ENCODE peak calls at places on chromosomes 1 and 21, in five cellular contexts. Y is H9, C is MCF 10A, F is cardiac fibroblast, T is Calu3. O is an unnamed sample.

GRCh38 chr1:27496604-27497155 is 6.7 kb upstream of the WASF2 start:
- DNase-seq in C (no peak), T (no peak), Y (peak), F (peak), O (peak)

GRCh38 chr1:247277211-247277610 is 21.3 kb downstream of the VN1R5 start:
- DNase-seq in Y (no peak), T (no peak), F (no peak), C (no peak), O (no peak)

GRCh38 chr1:7224081-7224534 is 438.9 kb downstream of the CAMTA1 start:
- DNase-seq in C (no peak), F (no peak), Y (no peak), T (no peak), O (no peak)

GRCh38 chr1:245698860-245699259 is 544.1 kb downstream of the KIF26B start:
- DNase-seq in F (no peak), C (no peak), Y (no peak), T (no peak), O (no peak)

GRCh38 chr1:94807742-94808491 is 12.2 kb upstream of the SLC44A3 start:
- DNase-seq in T (peak), Y (no peak), C (no peak), F (no peak), O (no peak)

GRCh38 chr1:61888808-61889207 is 146.5 kb downstream of the PATJ start:
- DNase-seq in T (no peak), F (no peak), Y (no peak), C (no peak), O (no peak)

GRCh38 chr1:20410555-20410954 is 75.5 kb downstream of the CAMK2N1 start:
- DNase-seq in Y (no peak), C (no peak), T (no peak), F (peak), O (no peak)

GRCh38 chr1:180360333-180361075 is 130.4 kb downstream of the LHX4 start:
- DNase-seq in T (no peak), C (peak), F (peak), Y (no peak), O (no peak)

GRCh38 chr1:109639841-109640184 is 16.1 kb upstream of the GSTM4 start:
- DNase-seq in F (no peak), Y (peak), C (no peak), T (no peak), O (no peak)

GRCh38 chr1:85617582-85618237 is 37.1 kb downstream of the CCN1 start:
- DNase-seq in T (no peak), F (peak), Y (no peak), C (no peak), O (no peak)

GRCh38 chr1:1021010-1021845 is 1.3 kb downstream of the AGRN start:
- DNase-seq in Y (no peak), C (peak), F (peak), T (peak), O (no peak)

GRCh38 chr1:248886237-248886895 is 19.7 kb upstream of the PGBD2 start:
- DNase-seq in F (peak), C (no peak), Y (no peak), T (no peak), O (no peak)

GRCh38 chr1:228459091-228459993 is 27.8 kb upstream of the RNF187 start:
- DNase-seq in C (peak), Y (peak), T (peak), F (peak), O (peak)

GRCh38 chr1:70360321-70360720 is 5.8 kb upstream of the ANKRD13C start:
- DNase-seq in F (no peak), C (no peak), Y (peak), T (no peak), O (no peak)

GRCh38 chr1:157097692-157098091 is 1.9 kb downstream of the ETV3L start:
- DNase-seq in C (no peak), T (no peak), Y (no peak), F (no peak), O (no peak)

GRCh38 chr21:35400233-35400939 is 351.3 kb upstream of the RUNX1 start:
- DNase-seq in C (peak), T (peak), Y (no peak), F (peak), O (peak)

GRCh38 chr1:2624735-2625300 is 8.0 kb downstream of the MMEL1 start:
- DNase-seq in T (no peak), F (no peak), Y (no peak), C (no peak), O (no peak)

GRCh38 chr1:232764458-232765231 is 40.6 kb upstream of the MAP10 start:
- DNase-seq in F (no peak), C (no peak), T (no peak), Y (no peak), O (no peak)

GRCh38 chr1:11158720-11159321 is 30.3 kb upstream of the ANGPTL7 start:
- DNase-seq in C (peak), Y (no peak), F (peak), T (no peak), O (no peak)

GRCh38 chr21:46218906-46219590 is 9.5 kb downstream of the LSS start:
- DNase-seq in Y (no peak), F (no peak), C (no peak), T (no peak), O (no peak)

GRCh38 chr1:181324797-181325616 is 158.3 kb upstream of the CACNA1E start:
- DNase-seq in Y (no peak), C (peak), F (no peak), T (peak), O (no peak)

GRCh38 chr1:198556969-198557368 is 16.5 kb upstream of the ATP6V1G3 start:
- DNase-seq in C (no peak), F (no peak), T (no peak), Y (no peak), O (no peak)

GRCh38 chr1:61851849-61852692 is 109.8 kb downstream of the PATJ start:
- DNase-seq in F (peak), Y (no peak), T (peak), C (peak), O (peak)

DNA sequence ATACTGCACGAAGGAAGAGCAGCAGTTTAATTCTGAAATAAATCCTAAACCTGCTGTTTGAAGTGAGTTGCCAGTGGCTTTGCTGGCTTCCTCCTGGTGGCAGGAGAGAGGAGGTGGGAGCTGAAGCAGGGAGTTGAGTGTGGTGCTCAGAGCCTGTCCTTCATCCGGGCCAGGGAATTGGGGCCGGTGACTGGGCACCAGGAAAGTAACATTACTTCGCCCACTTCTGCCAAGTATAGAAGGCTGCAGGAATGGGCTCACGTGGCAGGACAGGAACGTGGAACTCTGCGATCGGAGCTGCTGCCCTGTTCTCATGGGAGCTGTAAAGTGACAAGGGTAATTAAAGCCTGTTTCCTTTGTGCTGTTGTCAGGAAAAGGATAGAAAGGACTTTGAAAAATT is 8.7 kb downstream of the TOR3A start:
- DNase-seq in T (no peak), C (no peak), F (no peak), Y (no peak), O (no peak)
- TF ChIP-seq CTCF in T (no peak), C (no peak), F (peak), Y (peak), O (no peak)

GRCh38 chr1:206001476-206001888 is 1.7 kb downstream of the RAB7B start:
- DNase-seq in F (peak), C (peak), T (peak), Y (peak), O (no peak)
- TF ChIP-seq CTCF in F (no peak), C (no peak), T (no peak), Y (no peak), O (no peak)

GRCh38 chr21:15809065-15809464 is 79.3 kb downstream of the USP25 start:
- DNase-seq in F (no peak), Y (no peak), T (no peak), C (no peak), O (no peak)
- TF ChIP-seq CTCF in F (no peak), Y (no peak), T (no peak), C (no peak), O (no peak)

DNA sequence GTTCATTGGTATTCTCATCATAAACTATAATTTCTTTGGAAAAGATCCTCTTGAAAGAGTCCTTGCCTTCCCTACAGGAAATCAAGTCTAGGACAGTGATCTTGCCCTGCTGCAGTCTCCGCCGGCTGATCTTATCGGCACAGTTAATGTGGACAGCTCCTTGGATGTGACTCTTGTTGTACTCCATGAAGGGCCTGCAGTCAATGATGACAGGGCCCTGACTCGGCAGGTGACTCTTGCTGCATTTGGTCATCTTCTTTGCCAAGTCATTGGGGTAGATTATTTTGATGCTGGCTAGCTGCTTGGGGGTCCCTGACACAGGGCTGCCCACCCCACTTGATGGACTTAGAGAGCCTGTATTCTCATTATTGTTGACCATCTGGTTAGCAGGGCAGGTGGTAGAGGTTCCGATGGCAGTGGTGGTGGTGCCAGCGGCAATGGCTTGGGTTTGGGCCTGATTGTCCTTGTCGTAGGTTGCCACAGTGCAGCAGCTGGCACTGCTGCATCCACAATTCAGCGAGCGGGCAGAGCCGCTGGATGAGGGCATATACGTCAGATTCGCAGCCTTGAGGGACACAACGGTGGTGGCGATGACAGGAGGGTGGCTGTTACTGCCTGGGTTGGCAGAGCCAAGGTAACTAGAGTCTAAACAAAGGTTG is 2.7 kb downstream of the DUSP10 start:
- DNase-seq in F (no peak), T (peak), C (no peak), Y (no peak), O (no peak)
- TF ChIP-seq CTCF in F (no peak), T (no peak), C (no peak), Y (no peak), O (no peak)

GRCh38 chr1:211520641-211521040 is 28.7 kb upstream of the RD3 start:
- DNase-seq in Y (no peak), C (no peak), T (peak), F (peak), O (no peak)
- TF ChIP-seq CTCF in Y (peak), C (no peak), T (no peak), F (no peak), O (no peak)

GRCh38 chr1:168643152-168643551 is 66.7 kb downstream of the XCL1 start:
- DNase-seq in Y (no peak), C (no peak), F (peak), T (no peak), O (no peak)
- TF ChIP-seq CTCF in Y (no peak), C (no peak), F (no peak), T (no peak), O (no peak)

O was measured in endothelial cell.